ENCODE peak calls at places on chromosomes 3 and 15, in six cellular contexts. L is activated naive CD8-positive, alpha-beta T cell treated with anti-CD3 and anti-CD28 coated beads, Interleukin-2, amount 50 U/mL, for 16 hours; G is hepatic stellate cell; E is left ventricle myocardium inferior; A is stimulated activated CD4-positive, alpha-beta T cell treated with anti-CD3 and anti-CD28 coated beads, TNF-alpha, amount 100 ng/mL, for 1 hour; Z is AG10803. V is an unnamed sample.

GRCh38 chr3:142888484-142889262 is at the start of gene PCOLCE2:
- DNase-seq in E (peak; percentile 54), L (no peak), A (no peak), Z (peak; percentile 15), G (peak; percentile 51), V (no peak)

GRCh38 chr3:129211772-129212171 is 28.1 kb upstream of the CNBP start:
- DNase-seq in G (peak; percentile 59), A (no peak), L (no peak), E (peak; percentile 67), Z (peak; percentile 62), V (no peak)

GRCh38 chr15:31197497-31198414 is 96.2 kb upstream of the TRPM1 start:
- DNase-seq in G (peak; percentile 45), L (no peak), A (peak; percentile 36), Z (no peak), E (peak; percentile 36), V (no peak)

GRCh38 chr3:126664591-126665214 is 9.8 kb upstream of the TXNRD3 start:
- DNase-seq in E (no peak), A (no peak), L (no peak), Z (peak; percentile 46), G (no peak), V (no peak)

GRCh38 chr15:73956276-73957086 is 30.2 kb downstream of the LOXL1 start:
- DNase-seq in A (no peak), G (peak; percentile 94), Z (peak; percentile 95), E (no peak), L (no peak), V (peak; percentile 74)

GRCh38 chr3:197907196-197907595 is 42.8 kb upstream of the RPL35A start:
- DNase-seq in E (no peak), A (no peak), L (no peak), G (no peak), Z (peak; percentile 6), V (no peak)

GRCh38 chr15:64653757-64654156 is 121.6 kb downstream of the RBPMS2 start:
- DNase-seq in G (no peak), L (no peak), A (no peak), E (no peak), Z (peak; percentile 24), V (no peak)

GRCh38 chr15:66899555-66900350 is 165.6 kb upstream of the SMAD3 start:
- DNase-seq in A (no peak), L (no peak), Z (peak; percentile 69), G (peak; percentile 47), E (no peak), V (no peak)

GRCh38 chr3:27900316-27900715 is 178.2 kb upstream of the EOMES start:
- DNase-seq in A (no peak), G (no peak), Z (no peak), E (no peak), L (peak; percentile 9), V (no peak)

GRCh38 chr3:112857526-112857925 is 10.9 kb upstream of the CD200R1L start:
- DNase-seq in A (no peak), Z (no peak), L (no peak), E (no peak), G (no peak), V (no peak)

GRCh38 chr3:130508970-130509369 is 8.0 kb upstream of the COL6A6 start:
- DNase-seq in E (peak; percentile 72), L (no peak), A (no peak), Z (peak; percentile 6), G (no peak), V (no peak)

GRCh38 chr15:60758961-60759729 is 280.2 kb upstream of the ICE2 start:
- DNase-seq in A (no peak), G (peak; percentile 66), E (no peak), Z (peak; percentile 96), L (no peak), V (peak; percentile 47)

GRCh38 chr3:127750226-127751031 is 71.9 kb downstream of the MGLL start:
- DNase-seq in E (no peak), G (peak; percentile 60), Z (peak; percentile 86), L (no peak), A (no peak), V (peak; percentile 55)

GRCh38 chr3:165523801-165524200 is 313.4 kb downstream of the BCHE start:
- DNase-seq in E (no peak), A (no peak), Z (no peak), G (no peak), L (no peak), V (no peak)

GRCh38 chr3:159664011-159664410 is 324.6 kb upstream of the IL12A start:
- DNase-seq in L (no peak), Z (no peak), E (no peak), G (no peak), A (no peak), V (no peak)

GRCh38 chr15:69758291-69758771 is 305.7 kb downstream of the RPLP1 start:
- DNase-seq in E (no peak), Z (peak; percentile 71), A (no peak), G (peak; percentile 28), L (no peak), V (no peak)

GRCh38 chr3:24156466-24156865 is 211.4 kb downstream of the NR1D2 start:
- DNase-seq in E (no peak), A (no peak), Z (peak; percentile 84), L (no peak), G (peak; percentile 38), V (no peak)

V was measured in AG09319.